ENCODE peak calls at places on chromosomes 4 and X, in six cellular contexts. W is GM18507; S is activated CD4-positive, alpha-beta T cell treated with anti-CD3 and anti-CD28 coated beads, Interleukin-2, amount 10 ng/mL, durations not matched to agents 7 days and 5 days; D is MCF 10A; C is endothelial cell; I is NCI-H524. E is an unnamed sample.

GRCh38 chrX:52979993-52980392 is 21.7 kb upstream of the FAM156A start:
- DNase-seq in W (no peak), S (no peak), D (no peak), C (no peak), I (no peak), E (no peak)

GRCh38 chrX:12329476-12329875 is 191.2 kb downstream of the FRMPD4 start:
- DNase-seq in W (no peak), S (no peak), D (peak; percentile 6), C (no peak), I (no peak), E (no peak)

GRCh38 chr4:168743576-168743975 is 246.7 kb downstream of the PALLD start:
- DNase-seq in W (no peak), S (no peak), D (no peak), C (no peak), I (no peak), E (no peak)

GRCh38 chr4:172851534-172851933 is 317.1 kb upstream of the GALNT7 start:
- DNase-seq in W (no peak), S (no peak), D (no peak), C (no peak), I (no peak), E (no peak)

GRCh38 chr4:15239866-15240265 is 188.0 kb upstream of the C1QTNF7 start:
- DNase-seq in W (no peak), S (no peak), D (no peak), C (no peak), I (no peak), E (no peak)

GRCh38 chrX:288561-288991 is 7.4 kb downstream of the PLCXD1 start:
- DNase-seq in W (no peak), S (peak; percentile 5), D (no peak), C (no peak), I (no peak), E (no peak)

GRCh38 chrX:115229337-115229991 is 4.4 kb downstream of the LRCH2 start:
- DNase-seq in W (no peak), S (no peak), D (peak; percentile 5), C (no peak), I (peak; percentile 6), E (no peak)

GRCh38 chrX:45435481-45435880 is 234.8 kb upstream of the DIPK2B start:
- DNase-seq in W (no peak), S (no peak), D (no peak), C (no peak), I (no peak), E (no peak)

GRCh38 chr4:88757067-88757466 is 59.4 kb upstream of the NAP1L5 start:
- DNase-seq in W (no peak), S (no peak), D (no peak), C (no peak), I (no peak), E (no peak)

GRCh38 chrX:10011991-10012390 is 44.8 kb downstream of the CLDN34 start:
- DNase-seq in W (no peak), S (no peak), D (no peak), C (no peak), I (no peak), E (no peak)

GRCh38 chrX:34813618-34814017 is 129.0 kb upstream of the FAM47B start:
- DNase-seq in W (no peak), S (no peak), D (no peak), C (no peak), I (no peak), E (no peak)

GRCh38 chr4:85127653-85128052 is 161.2 kb upstream of the WDFY3 start:
- DNase-seq in W (peak; percentile 12), S (no peak), D (peak; percentile 35), C (peak; percentile 38), I (peak; percentile 7), E (no peak)

GRCh38 chr4:83267121-83267834 is 17.3 kb downstream of the COQ2 start:
- DNase-seq in W (no peak), S (no peak), D (peak; percentile 96), C (no peak), I (no peak), E (no peak)

GRCh38 chr4:180832086-180832485 is 1411.1 kb upstream of the TENM3 start:
- DNase-seq in W (no peak), S (no peak), D (peak; percentile 13), C (no peak), I (no peak), E (no peak)

GRCh38 chr4:67451464-67451863 is 93.8 kb downstream of the CENPC start:
- DNase-seq in W (no peak), S (no peak), D (peak; percentile 56), C (no peak), I (no peak), E (no peak)

GRCh38 chr4:137015759-137016409 is 516.4 kb downstream of the PCDH18 start:
- DNase-seq in W (no peak), S (no peak), D (no peak), C (no peak), I (no peak), E (no peak)

GRCh38 chrX:458631-459061 is 71.9 kb upstream of the PPP2R3B start:
- DNase-seq in W (no peak), S (no peak), D (no peak), C (no peak), I (no peak), E (no peak)

GRCh38 chr4:120850048-120850599 is 72.4 kb downstream of the PRDM5 start:
- DNase-seq in W (no peak), S (no peak), D (no peak), C (no peak), I (no peak), E (no peak)

GRCh38 chr4:85495621-85496020 is 20.7 kb downstream of the ARHGAP24 start:
- DNase-seq in W (no peak), S (no peak), D (peak; percentile 24), C (no peak), I (no peak), E (no peak)

GRCh38 chr4:73865697-73866096 is 3.5 kb upstream of the CXCL1 start:
- DNase-seq in W (no peak), S (no peak), D (no peak), C (no peak), I (no peak), E (no peak)

GRCh38 chr4:122576261-122577188 is 44.3 kb downstream of the IL21 start:
- DNase-seq in W (peak; percentile 5), S (peak; percentile 72), D (peak; percentile 74), C (peak; percentile 36), I (peak; percentile 31), E (no peak)